ENCODE peak calls at places on chromosomes 5 and 9, in nine cellular contexts. One of them, this sample, is unnamed.

GRCh38 chr9:87119328-87119881 is 172.1 kb upstream of the GAS1 start:
- DNase-seq in neural progenitor cell: no peak
- DNase-seq in OCI-LY7: no peak
- DNase-seq in iPS-NIHi11: no peak
- DNase-seq in immature natural killer cell: no peak
- DNase-seq in T-helper 17 cell: no peak
- DNase-seq in HCT116: no peak
- DNase-seq in activated naive CD8-positive, alpha-beta T cell treated with anti-CD3 and anti-CD28 coated beads, Interleukin-2, amount 50 U/mL, for 24 hours: no peak
- DNase-seq in stimulated activated CD4-positive, alpha-beta T cell treated with anti-CD3 and anti-CD28 coated beads, TNF-alpha, amount 100 ng/mL, for 1 hour: no peak
- DNase-seq in this sample: no peak

GRCh38 chr5:97065475-97065874 is 76.9 kb downstream of the LIX1 start:
- DNase-seq in neural progenitor cell: peak
- DNase-seq in OCI-LY7: no peak
- DNase-seq in iPS-NIHi11: peak
- DNase-seq in immature natural killer cell: no peak
- DNase-seq in T-helper 17 cell: no peak
- DNase-seq in HCT116: no peak
- DNase-seq in activated naive CD8-positive, alpha-beta T cell treated with anti-CD3 and anti-CD28 coated beads, Interleukin-2, amount 50 U/mL, for 24 hours: no peak
- DNase-seq in stimulated activated CD4-positive, alpha-beta T cell treated with anti-CD3 and anti-CD28 coated beads, TNF-alpha, amount 100 ng/mL, for 1 hour: no peak
- DNase-seq in this sample: no peak

GRCh38 chr9:114283551-114284111 is 39.3 kb upstream of the ORM1 start:
- DNase-seq in neural progenitor cell: no peak
- DNase-seq in OCI-LY7: no peak
- DNase-seq in iPS-NIHi11: no peak
- DNase-seq in immature natural killer cell: no peak
- DNase-seq in T-helper 17 cell: no peak
- DNase-seq in HCT116: no peak
- DNase-seq in activated naive CD8-positive, alpha-beta T cell treated with anti-CD3 and anti-CD28 coated beads, Interleukin-2, amount 50 U/mL, for 24 hours: no peak
- DNase-seq in stimulated activated CD4-positive, alpha-beta T cell treated with anti-CD3 and anti-CD28 coated beads, TNF-alpha, amount 100 ng/mL, for 1 hour: no peak
- DNase-seq in this sample: no peak

GRCh38 chr9:35135988-35136387 is 20.3 kb upstream of the ATOSB start:
- DNase-seq in neural progenitor cell: no peak
- DNase-seq in OCI-LY7: no peak
- DNase-seq in iPS-NIHi11: no peak
- DNase-seq in immature natural killer cell: no peak
- DNase-seq in T-helper 17 cell: no peak
- DNase-seq in HCT116: no peak
- DNase-seq in activated naive CD8-positive, alpha-beta T cell treated with anti-CD3 and anti-CD28 coated beads, Interleukin-2, amount 50 U/mL, for 24 hours: no peak
- DNase-seq in stimulated activated CD4-positive, alpha-beta T cell treated with anti-CD3 and anti-CD28 coated beads, TNF-alpha, amount 100 ng/mL, for 1 hour: no peak
- DNase-seq in this sample: no peak

GRCh38 chr9:75889977-75890540 is 414 bp upstream of the PCSK5 start:
- DNase-seq in neural progenitor cell: peak
- DNase-seq in OCI-LY7: no peak
- DNase-seq in iPS-NIHi11: no peak
- DNase-seq in immature natural killer cell: no peak
- DNase-seq in T-helper 17 cell: no peak
- DNase-seq in HCT116: no peak
- DNase-seq in activated naive CD8-positive, alpha-beta T cell treated with anti-CD3 and anti-CD28 coated beads, Interleukin-2, amount 50 U/mL, for 24 hours: peak
- DNase-seq in stimulated activated CD4-positive, alpha-beta T cell treated with anti-CD3 and anti-CD28 coated beads, TNF-alpha, amount 100 ng/mL, for 1 hour: no peak
- DNase-seq in this sample: no peak

GRCh38 chr9:99820330-99821186 is 1.1 kb upstream of the NR4A3 start:
- DNase-seq in neural progenitor cell: no peak
- DNase-seq in OCI-LY7: peak
- DNase-seq in iPS-NIHi11: no peak
- DNase-seq in immature natural killer cell: peak
- DNase-seq in T-helper 17 cell: peak
- DNase-seq in HCT116: no peak
- DNase-seq in activated naive CD8-positive, alpha-beta T cell treated with anti-CD3 and anti-CD28 coated beads, Interleukin-2, amount 50 U/mL, for 24 hours: peak
- DNase-seq in stimulated activated CD4-positive, alpha-beta T cell treated with anti-CD3 and anti-CD28 coated beads, TNF-alpha, amount 100 ng/mL, for 1 hour: no peak
- DNase-seq in this sample: peak

GRCh38 chr5:32278403-32278802 is 34.3 kb downstream of the MTMR12 start:
- DNase-seq in neural progenitor cell: no peak
- DNase-seq in OCI-LY7: no peak
- DNase-seq in iPS-NIHi11: no peak
- DNase-seq in immature natural killer cell: peak
- DNase-seq in T-helper 17 cell: no peak
- DNase-seq in HCT116: no peak
- DNase-seq in activated naive CD8-positive, alpha-beta T cell treated with anti-CD3 and anti-CD28 coated beads, Interleukin-2, amount 50 U/mL, for 24 hours: no peak
- DNase-seq in stimulated activated CD4-positive, alpha-beta T cell treated with anti-CD3 and anti-CD28 coated beads, TNF-alpha, amount 100 ng/mL, for 1 hour: no peak
- DNase-seq in this sample: no peak

GRCh38 chr5:141521244-141521781 is 32.4 kb downstream of the PCDHGC5 start:
- DNase-seq in neural progenitor cell: peak
- DNase-seq in OCI-LY7: no peak
- DNase-seq in iPS-NIHi11: no peak
- DNase-seq in immature natural killer cell: no peak
- DNase-seq in T-helper 17 cell: no peak
- DNase-seq in HCT116: peak
- DNase-seq in activated naive CD8-positive, alpha-beta T cell treated with anti-CD3 and anti-CD28 coated beads, Interleukin-2, amount 50 U/mL, for 24 hours: no peak
- DNase-seq in stimulated activated CD4-positive, alpha-beta T cell treated with anti-CD3 and anti-CD28 coated beads, TNF-alpha, amount 100 ng/mL, for 1 hour: no peak
- DNase-seq in this sample: no peak

GRCh38 chr5:35852084-35852734 is 4.5 kb upstream of the IL7R start:
- DNase-seq in neural progenitor cell: no peak
- DNase-seq in OCI-LY7: peak
- DNase-seq in iPS-NIHi11: no peak
- DNase-seq in immature natural killer cell: no peak
- DNase-seq in T-helper 17 cell: no peak
- DNase-seq in HCT116: no peak
- DNase-seq in activated naive CD8-positive, alpha-beta T cell treated with anti-CD3 and anti-CD28 coated beads, Interleukin-2, amount 50 U/mL, for 24 hours: peak
- DNase-seq in stimulated activated CD4-positive, alpha-beta T cell treated with anti-CD3 and anti-CD28 coated beads, TNF-alpha, amount 100 ng/mL, for 1 hour: no peak
- DNase-seq in this sample: no peak

GRCh38 chr5:139743001-139743771 is 52.4 kb upstream of the PSD2 start:
- DNase-seq in neural progenitor cell: no peak
- DNase-seq in OCI-LY7: no peak
- DNase-seq in iPS-NIHi11: no peak
- DNase-seq in immature natural killer cell: no peak
- DNase-seq in T-helper 17 cell: no peak
- DNase-seq in HCT116: no peak
- DNase-seq in activated naive CD8-positive, alpha-beta T cell treated with anti-CD3 and anti-CD28 coated beads, Interleukin-2, amount 50 U/mL, for 24 hours: no peak
- DNase-seq in stimulated activated CD4-positive, alpha-beta T cell treated with anti-CD3 and anti-CD28 coated beads, TNF-alpha, amount 100 ng/mL, for 1 hour: no peak
- DNase-seq in this sample: no peak

GRCh38 chr5:77277764-77278163 is 67.3 kb downstream of the PDE8B start:
- DNase-seq in neural progenitor cell: no peak
- DNase-seq in OCI-LY7: no peak
- DNase-seq in iPS-NIHi11: no peak
- DNase-seq in immature natural killer cell: no peak
- DNase-seq in T-helper 17 cell: no peak
- DNase-seq in HCT116: no peak
- DNase-seq in activated naive CD8-positive, alpha-beta T cell treated with anti-CD3 and anti-CD28 coated beads, Interleukin-2, amount 50 U/mL, for 24 hours: no peak
- DNase-seq in stimulated activated CD4-positive, alpha-beta T cell treated with anti-CD3 and anti-CD28 coated beads, TNF-alpha, amount 100 ng/mL, for 1 hour: no peak
- DNase-seq in this sample: no peak